ENCODE peak calls at places on chromosomes 3 and 15, in five cellular contexts. P is GM12878, W is GM23338, X is K562, C is SK-N-SH. A is an unnamed sample.

GRCh38 chr3:186368717-186369116 is 6.7 kb upstream of the DGKG start:
- DNase-seq in P (no peak), W (no peak), X (no peak), C (no peak), A (no peak)

GRCh38 chr3:119378259-119378658 is 84.1 kb downstream of the ARHGAP31 start:
- DNase-seq in P (no peak), W (no peak), X (no peak), C (no peak), A (no peak)

GRCh38 chr15:63050737-63051700 is 8.5 kb downstream of the TPM1 start:
- DNase-seq in P (no peak), W (peak), X (no peak), C (no peak), A (no peak)

GRCh38 chr15:29921130-29921601 is 98.9 kb upstream of the TJP1 start:
- DNase-seq in P (no peak), W (peak), X (no peak), C (no peak), A (no peak)

GRCh38 chr3:127560051-127560787 is 30.3 kb downstream of the TPRA1 start:
- DNase-seq in P (no peak), W (no peak), X (peak), C (no peak), A (no peak)

GRCh38 chr3:117355566-117355965 is 646.0 kb downstream of the TUSC7 start:
- DNase-seq in P (no peak), W (peak), X (peak), C (peak), A (no peak)

GRCh38 chr15:90810354-90810753 is 58.0 kb upstream of the FURIN start:
- DNase-seq in P (no peak), W (no peak), X (no peak), C (no peak), A (no peak)

GRCh38 chr3:136733317-136733833 is 18.8 kb downstream of the STAG1 start:
- DNase-seq in P (no peak), W (no peak), X (no peak), C (no peak), A (no peak)

GRCh38 chr15:60469893-60470641 is 8.9 kb downstream of the ICE2 start:
- DNase-seq in P (no peak), W (no peak), X (no peak), C (no peak), A (no peak)

GRCh38 chr3:51862886-51863285 is 1.5 kb downstream of the IQCF2 start:
- DNase-seq in P (no peak), W (no peak), X (no peak), C (no peak), A (no peak)

GRCh38 chr3:144036498-144036897 is 64.9 kb downstream of the DIPK2A start:
- DNase-seq in P (no peak), W (no peak), X (no peak), C (no peak), A (no peak)

GRCh38 chr15:96851613-96852012 is 521.1 kb downstream of the NR2F2 start:
- DNase-seq in P (no peak), W (no peak), X (no peak), C (no peak), A (no peak)

GRCh38 chr3:15989419-15989818 is 185.1 kb upstream of the GALNT15 start:
- DNase-seq in P (no peak), W (peak), X (no peak), C (no peak), A (no peak)

GRCh38 chr15:37109952-37110630 is 9.7 kb upstream of the MEIS2 start:
- DNase-seq in P (no peak), W (peak), X (no peak), C (peak), A (no peak)

GRCh38 chr3:25344609-25345008 is 83.5 kb upstream of the RARB start:
- DNase-seq in P (no peak), W (no peak), X (no peak), C (no peak), A (no peak)

GRCh38 chr3:191094057-191094456 is 105.0 kb upstream of the OSTN start:
- DNase-seq in P (no peak), W (no peak), X (no peak), C (no peak), A (peak)

DNA sequence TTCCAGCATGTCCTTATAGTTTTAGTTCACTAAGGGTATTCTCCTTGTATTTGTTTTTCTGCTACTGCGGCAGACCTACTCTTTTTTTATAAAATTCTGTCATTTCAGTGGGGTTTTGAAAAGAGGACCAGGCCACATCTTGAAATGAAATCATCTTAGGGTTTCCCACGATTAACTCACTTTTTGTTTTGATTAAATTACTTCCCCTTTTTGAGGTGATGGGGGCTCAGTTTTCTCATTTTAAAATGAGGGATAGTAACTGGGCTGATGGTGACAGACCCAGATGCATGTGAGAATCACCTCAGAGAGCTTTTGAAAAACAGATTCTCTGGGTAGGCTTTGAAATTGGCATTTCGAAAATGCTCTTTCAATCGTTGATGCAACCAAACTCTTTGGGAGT is 24.2 kb downstream of the UBE2Q2 start:
- DNase-seq in P (no peak), W (no peak), X (no peak), C (no peak), A (no peak)
- TF ChIP-seq REST in P (no peak), W (no peak), X (no peak), C (no peak), A (no peak)

GRCh38 chr15:64274541-64274940 is 81.4 kb downstream of the CSNK1G1 start:
- DNase-seq in P (no peak), W (no peak), X (no peak), C (no peak), A (no peak)
- TF ChIP-seq POLR2AphosphoS5 in P (no peak), W (no peak), X (no peak), C (no peak), A (no peak)

DNA sequence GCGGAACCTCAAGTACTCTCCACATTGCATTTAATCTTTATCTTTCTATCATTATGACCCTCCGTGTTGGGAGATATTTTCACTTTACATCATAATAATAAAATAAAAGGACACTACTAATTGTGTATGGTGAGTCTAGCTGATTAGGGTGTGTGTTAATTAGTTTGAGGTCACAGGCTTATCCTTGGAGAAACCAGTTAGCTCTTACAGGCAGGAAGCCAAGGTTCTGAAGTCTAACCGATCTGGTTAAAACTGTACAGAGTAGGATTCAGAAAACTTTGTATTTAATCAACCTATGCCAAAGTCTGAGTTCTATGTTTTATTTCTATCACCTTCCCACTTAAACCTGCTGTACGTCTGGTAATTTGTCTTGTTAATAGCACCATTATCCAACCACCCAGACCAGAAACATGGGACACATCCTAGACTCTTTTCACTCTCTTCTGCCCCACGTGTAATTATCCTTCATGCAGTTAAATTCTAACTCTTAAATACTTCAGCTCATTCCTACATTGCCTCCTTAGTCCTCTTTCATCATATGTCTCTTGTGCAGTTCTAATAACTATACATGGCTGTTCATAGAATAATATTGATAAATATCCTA is 14.6 kb downstream of the TIPARP start:
- DNase-seq in P (no peak), W (no peak), X (no peak), C (no peak), A (no peak)
- TF ChIP-seq CTCF in P (no peak), W (no peak), X (no peak), C (no peak), A (no peak)

GRCh38 chr3:151305081-151305777 is 11.4 kb downstream of the GPR87 start:
- DNase-seq in P (no peak), W (peak), X (no peak), C (peak), A (no peak)
- TF ChIP-seq REST in P (no peak), W (no peak), X (no peak), C (peak), A (no peak)

GRCh38 chr3:183635431-183636220 is at the start of gene KLHL24:
- DNase-seq in P (peak), W (peak), X (peak), C (peak), A (peak)
- TF ChIP-seq POLR2AphosphoS5 in P (peak), W (peak), X (peak), C (peak), A (peak)

GRCh38 chr3:55042591-55042990 is 114.7 kb upstream of the LRTM1 start:
- DNase-seq in P (no peak), W (no peak), X (no peak), C (no peak), A (no peak)
- TF ChIP-seq CTCF in P (no peak), W (peak), X (no peak), C (peak), A (no peak)

GRCh38 chr3:168884353-168884903 is 779.1 kb downstream of the MECOM start:
- DNase-seq in P (no peak), W (no peak), X (no peak), C (no peak), A (no peak)
- TF ChIP-seq REST in P (no peak), W (no peak), X (no peak), C (no peak), A (no peak)

DNA sequence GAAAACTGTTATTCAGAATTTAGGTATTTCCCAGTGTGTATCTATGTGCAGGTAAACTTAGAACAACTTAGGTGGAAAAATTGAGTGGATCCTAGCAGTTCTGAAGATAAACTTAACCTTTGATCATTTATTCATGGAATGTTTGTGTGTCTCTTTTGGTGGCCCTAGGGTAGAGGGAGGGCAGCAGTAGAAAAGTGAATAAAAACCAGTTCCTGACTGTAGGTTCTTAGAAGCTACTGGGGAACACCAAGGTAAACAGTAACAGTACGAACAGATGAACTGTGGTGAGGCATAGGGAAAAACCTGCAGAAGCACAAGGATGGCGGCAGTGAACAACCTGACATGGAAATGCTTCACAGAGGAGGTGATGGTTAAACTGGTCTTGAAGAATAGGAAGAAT is 2.5 kb downstream of the SNRK start:
- DNase-seq in P (no peak), W (no peak), X (no peak), C (no peak), A (no peak)
- TF ChIP-seq POLR2AphosphoS5 in P (no peak), W (no peak), X (no peak), C (no peak), A (no peak)

GRCh38 chr3:78908236-78908635 is 859.6 kb downstream of the ROBO1 start:
- DNase-seq in P (no peak), W (no peak), X (no peak), C (no peak), A (no peak)

GRCh38 chr3:78912217-78912616 is 855.6 kb downstream of the ROBO1 start:
- DNase-seq in P (no peak), W (no peak), X (no peak), C (peak), A (no peak)

GRCh38 chr3:78912687-78913086 is 855.1 kb downstream of the ROBO1 start:
- DNase-seq in P (no peak), W (no peak), X (no peak), C (no peak), A (no peak)

GRCh38 chr3:78913711-78914110 is 854.1 kb downstream of the ROBO1 start:
- DNase-seq in P (no peak), W (peak), X (no peak), C (no peak), A (no peak)

DNA sequence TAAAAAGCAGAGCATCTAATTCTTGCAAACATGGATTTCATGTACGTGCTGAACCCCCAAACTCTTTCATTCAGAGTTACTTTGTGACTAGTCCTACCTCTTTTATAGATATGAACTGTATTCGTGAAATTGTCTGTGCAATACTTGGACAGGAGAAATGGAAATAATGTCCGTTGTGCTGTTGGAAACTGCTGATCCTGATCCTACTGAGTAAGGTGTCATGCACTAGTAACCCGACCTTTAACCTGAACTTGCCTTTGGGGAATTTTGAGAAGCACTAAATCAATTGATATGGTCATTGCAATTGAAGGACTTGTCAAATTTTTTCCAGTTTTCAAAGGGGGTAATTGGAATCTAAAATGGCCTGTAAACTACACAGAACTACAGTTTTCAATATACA is 856.4 kb downstream of the ROBO1 start:
- DNase-seq in P (no peak), W (no peak), X (no peak), C (no peak), A (no peak)
- TF ChIP-seq CTCF in P (no peak), W (no peak), X (no peak), C (no peak), A (no peak)

DNA sequence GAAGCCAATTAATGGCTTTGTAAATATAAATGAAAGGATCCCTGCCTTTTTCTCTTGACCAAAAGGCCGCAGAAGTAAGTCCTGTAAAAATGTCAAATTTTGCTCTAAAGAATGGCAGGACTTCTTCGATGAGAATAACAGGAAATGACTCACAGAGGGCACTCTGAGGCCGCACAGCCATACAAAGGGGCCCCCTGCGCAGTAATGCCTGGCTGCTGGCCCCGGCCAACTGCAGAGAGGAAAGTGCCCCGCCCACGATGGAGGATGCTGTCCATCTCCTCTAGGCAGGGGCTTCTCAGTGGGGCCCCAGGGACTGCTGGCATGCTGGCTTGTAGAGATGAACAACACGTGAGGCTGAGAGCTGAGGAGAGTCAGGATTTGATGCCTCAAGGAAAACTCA is 18.1 kb upstream of the SCN10A start:
- DNase-seq in P (no peak), W (peak), X (peak), C (no peak), A (no peak)
- TF ChIP-seq REST in P (no peak), W (no peak), X (no peak), C (peak), A (no peak)